ENCODE peak calls at places on chromosome 21, in nine cellular contexts. R is hippocampal formation, C is GM04504, O is HCT116, T is AML-193, L is heart right ventricle, D is omental fat pad, Q is Caki2, J is cardiac fibroblast. X is an unnamed sample.

GRCh38 chr21:45488839-45489479 is 53.3 kb downstream of the SLC19A1 start:
- DNase-seq in R (no peak), C (no peak), O (no peak), T (no peak), L (no peak), D (no peak), Q (no peak), J (no peak), X (no peak)

GRCh38 chr21:27495836-27496235 is 528.9 kb upstream of the ADAMTS5 start:
- DNase-seq in R (no peak), C (no peak), O (no peak), T (no peak), L (no peak), D (no peak), Q (no peak), J (no peak), X (no peak)

GRCh38 chr21:37673801-37674575 is 242.3 kb downstream of the KCNJ6 start:
- DNase-seq in R (no peak), C (no peak), O (no peak), T (no peak), L (no peak), D (no peak), Q (no peak), J (no peak), X (no peak)

GRCh38 chr21:31363720-31364119 is 19.7 kb upstream of the TIAM1 start:
- DNase-seq in R (no peak), C (no peak), O (no peak), T (no peak), L (no peak), D (no peak), Q (no peak), J (no peak), X (no peak)

GRCh38 chr21:14080040-14080763 is 130.6 kb downstream of the LIPI start:
- DNase-seq in R (no peak), C (no peak), O (no peak), T (no peak), L (no peak), D (no peak), Q (no peak), J (no peak), X (no peak)

GRCh38 chr21:38533887-38534286 is 35.6 kb upstream of the ERG start:
- DNase-seq in R (no peak), C (no peak), O (no peak), T (no peak), L (no peak), D (no peak), Q (no peak), J (peak), X (no peak)

GRCh38 chr21:32132911-32133310 is 145.9 kb downstream of the MIS18A start:
- DNase-seq in R (no peak), C (no peak), O (no peak), T (no peak), L (no peak), D (no peak), Q (no peak), J (no peak), X (no peak)

GRCh38 chr21:17818158-17819113 is 720 bp downstream of the C21orf91 start:
- DNase-seq in R (no peak), C (no peak), O (no peak), T (peak), L (peak), D (no peak), Q (peak), J (peak), X (no peak)

GRCh38 chr21:41359289-41359688 is 2.5 kb upstream of the MX2 start:
- DNase-seq in R (no peak), C (no peak), O (no peak), T (no peak), L (no peak), D (no peak), Q (no peak), J (no peak), X (no peak)

GRCh38 chr21:38831526-38832467 is 26.1 kb downstream of the ETS2 start:
- DNase-seq in R (peak), C (peak), O (peak), T (peak), L (no peak), D (peak), Q (peak), J (peak), X (peak)

GRCh38 chr21:46110499-46111192 is 12.7 kb downstream of the COL6A2 start:
- DNase-seq in R (no peak), C (no peak), O (no peak), T (no peak), L (peak), D (peak), Q (no peak), J (no peak), X (no peak)

GRCh38 chr21:45893166-45894106 is 88.1 kb upstream of the COL6A1 start:
- DNase-seq in R (no peak), C (no peak), O (no peak), T (no peak), L (no peak), D (no peak), Q (no peak), J (no peak), X (no peak)

GRCh38 chr21:25735895-25736597 is 1.3 kb downstream of the GABPA start:
- DNase-seq in R (peak), C (peak), O (no peak), T (peak), L (no peak), D (no peak), Q (peak), J (peak), X (no peak)

GRCh38 chr21:33078907-33079582 is 9.1 kb downstream of the OLIG1 start:
- DNase-seq in R (peak), C (peak), O (peak), T (peak), L (no peak), D (no peak), Q (peak), J (peak), X (peak)

GRCh38 chr21:45309069-45309521 is 21.4 kb upstream of the POFUT2 start:
- DNase-seq in R (no peak), C (no peak), O (no peak), T (no peak), L (peak), D (no peak), Q (no peak), J (peak), X (no peak)

GRCh38 chr21:29718081-29718815 is 221.5 kb downstream of the GRIK1 start:
- DNase-seq in R (no peak), C (no peak), O (no peak), T (no peak), L (no peak), D (no peak), Q (no peak), J (peak), X (no peak)

GRCh38 chr21:43769325-43769958 is 6.7 kb downstream of the CSTB start:
- DNase-seq in R (no peak), C (no peak), O (no peak), T (no peak), L (no peak), D (no peak), Q (no peak), J (no peak), X (no peak)